ENCODE peak calls at places on chromosomes 7 and 10, in nine cellular contexts. W is neural progenitor cell, Z is HFF-Myc, S is H1, C is PC-9, X is GM12865, N is upper lobe of right lung, E is AG09309, A is OCI-LY7. U is an unnamed sample.

GRCh38 chr7:155506854-155507337 is 39.5 kb downstream of the CNPY1 start:
- DNase-seq in W (peak), Z (no peak), S (no peak), C (no peak), X (no peak), N (no peak), E (no peak), A (no peak), U (no peak)

GRCh38 chr10:42975558-42976352 is 101.1 kb upstream of the RET start:
- DNase-seq in W (no peak), Z (no peak), S (no peak), C (peak), X (no peak), N (no peak), E (no peak), A (peak), U (no peak)

GRCh38 chr10:51716981-51717380 is 17.6 kb upstream of the CSTF2T start:
- DNase-seq in W (no peak), Z (no peak), S (no peak), C (no peak), X (no peak), N (no peak), E (no peak), A (no peak), U (no peak)

GRCh38 chr7:47100815-47101435 is 481.0 kb downstream of the TNS3 start:
- DNase-seq in W (peak), Z (no peak), S (peak), C (peak), X (peak), N (peak), E (no peak), A (peak), U (no peak)

GRCh38 chr7:81248420-81248819 is 329.6 kb upstream of the SEMA3C start:
- DNase-seq in W (no peak), Z (no peak), S (no peak), C (no peak), X (no peak), N (no peak), E (no peak), A (no peak), U (no peak)

GRCh38 chr7:51428226-51428887 is 111.7 kb upstream of the COBL start:
- DNase-seq in W (peak), Z (no peak), S (peak), C (peak), X (no peak), N (no peak), E (no peak), A (no peak), U (no peak)

GRCh38 chr10:33334170-33334838 is at the start of gene NRP1:
- DNase-seq in W (peak), Z (no peak), S (peak), C (no peak), X (peak), N (peak), E (no peak), A (no peak), U (no peak)

GRCh38 chr10:106078796-106079576 is 1085.5 kb downstream of the SORCS1 start:
- DNase-seq in W (no peak), Z (peak), S (no peak), C (no peak), X (no peak), N (no peak), E (no peak), A (no peak), U (no peak)

GRCh38 chr7:67452516-67453026 is 455.9 kb downstream of the TYW1 start:
- DNase-seq in W (no peak), Z (no peak), S (no peak), C (no peak), X (no peak), N (no peak), E (no peak), A (no peak), U (no peak)

GRCh38 chr7:2823124-2823523 is 21.0 kb downstream of the GNA12 start:
- DNase-seq in W (no peak), Z (no peak), S (no peak), C (no peak), X (no peak), N (no peak), E (no peak), A (no peak), U (no peak)

GRCh38 chr7:2820508-2820934 is 23.6 kb downstream of the GNA12 start:
- DNase-seq in W (no peak), Z (peak), S (no peak), C (peak), X (no peak), N (peak), E (peak), A (no peak), U (peak)

GRCh38 chr7:2819954-2820397 is 24.1 kb downstream of the GNA12 start:
- DNase-seq in W (no peak), Z (no peak), S (no peak), C (no peak), X (no peak), N (no peak), E (no peak), A (no peak), U (no peak)

GRCh38 chr7:2821842-2822507 is 22.1 kb downstream of the GNA12 start:
- DNase-seq in W (no peak), Z (no peak), S (no peak), C (peak), X (peak), N (no peak), E (peak), A (peak), U (peak)

GRCh38 chr7:2821161-2821841 is 22.8 kb downstream of the GNA12 start:
- DNase-seq in W (peak), Z (peak), S (no peak), C (peak), X (peak), N (no peak), E (peak), A (peak), U (peak)
- H3K4me3 ChIP-seq in W (no peak), Z (no peak), S (peak), C (peak), X (no peak), N (no peak), E (no peak), A (peak), U (no peak)

GRCh38 chr7:105594034-105594433 is 12.7 kb upstream of the EFCAB10 start:
- DNase-seq in W (no peak), Z (no peak), S (peak), C (no peak), X (peak), N (no peak), E (no peak), A (no peak), U (no peak)
- TF ChIP-seq CTCF in W (peak), Z (no peak), S (no peak), C (no peak), X (no peak), N (no peak), E (no peak), A (no peak), U (peak)

GRCh38 chr7:42237162-42237821 is at the start of gene GLI3:
- DNase-seq in W (peak), Z (peak), S (peak), C (no peak), X (peak), N (peak), E (peak), A (no peak), U (no peak)
- H3K4me3 ChIP-seq in W (peak), Z (peak), S (peak), C (no peak), X (peak), N (peak), E (peak), A (no peak), U (peak)

GRCh38 chr10:13473986-13474385 is 54.8 kb downstream of the BEND7 start:
- DNase-seq in W (no peak), Z (no peak), S (no peak), C (no peak), X (no peak), N (no peak), E (no peak), A (no peak), U (no peak)
- TF ChIP-seq CTCF in W (no peak), Z (no peak), S (no peak), C (no peak), X (no peak), N (no peak), E (no peak), A (no peak), U (no peak)

GRCh38 chr7:101121996-101122932 is 4.6 kb upstream of the SERPINE1 start:
- DNase-seq in W (peak), Z (peak), S (no peak), C (peak), X (peak), N (peak), E (peak), A (no peak), U (peak)
- H3K4me3 ChIP-seq in W (no peak), Z (peak), S (peak), C (peak), X (peak), N (peak), E (peak), A (no peak), U (peak)

GRCh38 chr10:93856349-93857140 is 37.2 kb upstream of the SLC35G1 start:
- DNase-seq in W (no peak), Z (no peak), S (no peak), C (no peak), X (no peak), N (no peak), E (no peak), A (no peak), U (no peak)

GRCh38 chr10:93861825-93862224 is 32.0 kb upstream of the SLC35G1 start:
- DNase-seq in W (no peak), Z (no peak), S (no peak), C (no peak), X (no peak), N (no peak), E (no peak), A (no peak), U (no peak)

GRCh38 chr10:93854985-93855384 is 38.8 kb upstream of the SLC35G1 start:
- DNase-seq in W (no peak), Z (no peak), S (no peak), C (no peak), X (no peak), N (no peak), E (no peak), A (no peak), U (no peak)

GRCh38 chr10:93859049-93859655 is 34.6 kb upstream of the SLC35G1 start:
- DNase-seq in W (peak), Z (peak), S (no peak), C (no peak), X (peak), N (no peak), E (no peak), A (peak), U (no peak)
- TF ChIP-seq CTCF in W (peak), Z (peak), S (peak), C (peak), X (peak), N (peak), E (peak), A (peak), U (peak)

DNA sequence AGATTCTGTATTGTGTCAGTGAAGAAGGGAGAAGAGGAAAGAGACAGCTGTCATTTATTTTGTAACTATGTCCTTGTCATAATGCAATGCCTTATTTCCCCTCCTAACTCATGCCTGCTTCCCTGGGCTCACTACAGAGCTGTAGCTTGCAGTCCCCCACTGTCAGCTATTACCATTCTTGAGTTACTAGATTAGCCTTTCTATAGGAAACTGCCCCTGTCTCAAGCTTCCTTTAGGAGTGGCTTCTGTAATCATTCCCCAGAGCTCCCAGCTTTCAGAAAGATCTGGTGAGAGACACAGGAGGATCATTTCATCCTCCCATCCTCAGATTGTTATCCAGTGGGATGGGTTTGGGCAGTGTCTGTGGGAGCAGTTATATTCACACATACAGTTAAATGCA is 32.4 kb upstream of the SMKR1 start:
- DNase-seq in W (no peak), Z (no peak), S (no peak), C (no peak), X (no peak), N (no peak), E (no peak), A (no peak), U (no peak)
- H3K4me3 ChIP-seq in W (no peak), Z (no peak), S (no peak), C (no peak), X (no peak), N (no peak), E (no peak), A (no peak), U (no peak)

DNA sequence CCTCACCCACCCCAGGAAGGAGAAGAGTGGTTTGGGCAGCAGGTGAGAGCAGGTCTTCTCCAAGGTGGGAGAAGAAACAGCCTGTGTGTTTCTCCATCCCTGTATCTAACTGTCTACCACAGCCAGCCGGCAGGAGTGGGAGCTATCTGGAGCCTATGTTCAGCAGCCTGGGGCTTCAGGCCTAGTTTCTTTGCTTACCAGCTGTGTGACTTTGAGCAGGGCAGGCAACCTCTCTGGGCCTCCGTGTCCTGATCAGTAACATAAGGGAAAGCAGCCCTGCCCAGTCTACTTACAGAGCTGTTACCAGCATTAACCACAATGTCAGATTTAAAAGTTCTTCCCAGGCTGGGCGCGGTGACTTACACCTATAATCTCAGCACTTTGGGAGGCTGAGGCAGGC is 450.7 kb upstream of the ZMIZ1 start:
- DNase-seq in W (no peak), Z (no peak), S (no peak), C (no peak), X (no peak), N (no peak), E (no peak), A (no peak), U (no peak)
- TF ChIP-seq CTCF in W (no peak), Z (no peak), S (no peak), C (no peak), X (no peak), N (no peak), E (no peak), A (no peak), U (no peak)